ENCODE peak calls at places on chromosomes 16 and 17, in six cellular contexts. O, U, G, T, P and J are unnamed samples.

GRCh38 chr17:7020894-7021664 is 1.8 kb upstream of the BCL6B start:
- DNase-seq in P (no peak), T (no peak), O (no peak), G (no peak), U (no peak), J (no peak)

GRCh38 chr17:11144358-11145233 is 96.4 kb upstream of the SHISA6 start:
- DNase-seq in U (peak; percentile 33), O (peak; percentile 38), G (peak; percentile 70), P (no peak), T (peak; percentile 77), J (peak; percentile 8)

GRCh38 chr17:15966879-15967248 is 21.9 kb downstream of the ADORA2B start:
- DNase-seq in U (no peak), O (peak; percentile 88), G (peak; percentile 63), P (no peak), T (no peak), J (no peak)

GRCh38 chr16:19696961-19697360 is 21.1 kb downstream of the KNOP1 start:
- DNase-seq in P (no peak), O (no peak), T (no peak), U (no peak), G (no peak), J (no peak)

GRCh38 chr16:14628806-14629611 is 1.1 kb downstream of the PARN start:
- DNase-seq in T (no peak), O (no peak), U (no peak), G (no peak), P (no peak), J (peak; percentile 16)

GRCh38 chr17:42675984-42676423 is 790 bp downstream of the PLEKHH3 start:
- DNase-seq in U (peak; percentile 50), T (peak; percentile 76), P (no peak), O (no peak), G (peak; percentile 67), J (no peak)

GRCh38 chr16:79348521-79349306 is 251.8 kb downstream of the MAF start:
- DNase-seq in U (no peak), P (no peak), T (no peak), O (no peak), G (no peak), J (no peak)

GRCh38 chr17:57868007-57868774 is 18.3 kb upstream of the MRPS23 start:
- DNase-seq in O (peak; percentile 82), P (peak; percentile 90), U (peak; percentile 94), G (peak; percentile 93), T (peak; percentile 92), J (peak; percentile 92)

GRCh38 chr17:20086416-20087074 is 77.4 kb downstream of the SPECC1 start:
- DNase-seq in T (no peak), U (no peak), P (no peak), G (peak; percentile 74), O (peak; percentile 43), J (no peak)

GRCh38 chr17:72988451-72988850 is 104.0 kb downstream of the SLC39A11 start:
- DNase-seq in O (no peak), T (no peak), P (no peak), G (no peak), U (no peak), J (no peak)

GRCh38 chr17:10547351-10547750 is 2.1 kb downstream of the MYH2 start:
- DNase-seq in G (no peak), T (no peak), P (no peak), O (no peak), U (no peak), J (no peak)

GRCh38 chr16:3038256-3038655 is 1.5 kb upstream of the BICDL2 start:
- DNase-seq in P (no peak), O (peak; percentile 80), T (peak; percentile 10), U (no peak), G (peak; percentile 77), J (peak; percentile 79)

GRCh38 chr16:82016964-82017363 is 5.7 kb upstream of the SDR42E1 start:
- DNase-seq in T (peak; percentile 73), G (no peak), O (no peak), P (no peak), U (peak; percentile 37), J (no peak)

GRCh38 chr17:47622179-47622549 is 27.6 kb upstream of the KPNB1 start:
- DNase-seq in P (no peak), U (no peak), T (no peak), O (no peak), G (no peak), J (no peak)

GRCh38 chr17:14070344-14071007 is 1.2 kb downstream of the COX10 start:
- DNase-seq in T (no peak), P (no peak), O (no peak), U (no peak), G (no peak), J (no peak)
- H3K27ac ChIP-seq in T (no peak overlapping the region), P (no peak overlapping the region), O (no peak overlapping the region), U (no peak overlapping the region), G (no peak overlapping the region), J (peak overlapping the region; percentile 86)

GRCh38 chr16:80791411-80791810 is 13.0 kb downstream of the CDYL2 start:
- DNase-seq in T (no peak), U (no peak), O (no peak), G (no peak), P (no peak), J (no peak)
- H3K4me2 ChIP-seq in T (no peak overlapping the region), U (no peak overlapping the region), O (no peak overlapping the region), G (no peak overlapping the region), P (no peak overlapping the region), J (no peak overlapping the region)

GRCh38 chr17:79791354-79792123 is 5.3 kb downstream of the CBX8 start:
- DNase-seq in O (no peak), U (no peak), P (no peak), G (peak; percentile 24), T (no peak), J (no peak)

GRCh38 chr17:79792984-79793923 is 3.6 kb downstream of the CBX8 start:
- DNase-seq in P (no peak), U (peak; percentile 88), G (peak; percentile 51), T (peak; percentile 89), O (no peak), J (no peak)

GRCh38 chr17:79793924-79794304 is 3.0 kb downstream of the CBX8 start:
- DNase-seq in T (peak; percentile 71), U (no peak), P (peak; percentile 26), O (no peak), G (peak; percentile 83), J (no peak)

GRCh38 chr17:79790805-79791353 is 6.0 kb downstream of the CBX8 start:
- DNase-seq in U (no peak), O (no peak), P (no peak), T (no peak), G (no peak), J (no peak)

GRCh38 chr17:79792371-79792871 is 4.5 kb downstream of the CBX8 start:
- DNase-seq in T (no peak), U (no peak), O (no peak), G (peak; percentile 22), P (no peak), J (no peak)
- H3K27ac ChIP-seq in T (no peak overlapping the region), U (no peak overlapping the region), O (no peak overlapping the region), G (no peak overlapping the region), P (no peak overlapping the region), J (no peak overlapping the region)

GRCh38 chr17:17466511-17466910 is 10.3 kb upstream of the MED9 start:
- DNase-seq in P (no peak), G (no peak), U (no peak), O (no peak), T (no peak), J (no peak)

GRCh38 chr17:17468217-17469010 is 8.4 kb upstream of the MED9 start:
- DNase-seq in O (no peak), P (no peak), T (no peak), G (no peak), U (no peak), J (no peak)

GRCh38 chr17:17467720-17468119 is 9.1 kb upstream of the MED9 start:
- DNase-seq in G (no peak), O (no peak), P (no peak), T (peak; percentile 36), U (no peak), J (no peak)

GRCh38 chr17:17469358-17469757 is 7.4 kb upstream of the MED9 start:
- DNase-seq in G (no peak), U (no peak), T (no peak), O (no peak), P (no peak), J (no peak)

DNA sequence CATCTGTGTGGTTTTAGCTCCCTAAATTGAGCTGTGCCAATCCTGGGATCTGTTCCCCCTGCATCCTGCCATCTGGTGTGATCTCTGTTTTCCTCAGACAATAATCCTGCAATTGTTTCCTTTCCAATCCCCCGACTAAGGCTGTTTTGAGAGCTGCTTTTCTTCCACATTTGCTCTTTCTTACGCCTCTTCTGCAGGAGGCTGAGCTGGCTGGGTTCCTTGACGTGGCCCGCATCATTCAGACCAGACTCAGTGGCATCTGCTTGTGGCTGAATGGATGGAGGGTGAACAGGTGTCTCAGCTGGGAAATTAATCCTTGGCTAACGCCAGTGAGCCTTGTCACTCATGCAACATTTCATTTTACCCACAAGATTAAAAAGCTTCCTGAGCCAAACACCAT is 9.8 kb upstream of the MED9 start:
- DNase-seq in P (no peak), G (no peak), U (no peak), O (no peak), T (no peak), J (no peak)
- H3K4me2 ChIP-seq in P (no peak overlapping the region), G (no peak overlapping the region), U (no peak overlapping the region), O (no peak overlapping the region), T (no peak overlapping the region), J (no peak overlapping the region)

DNA sequence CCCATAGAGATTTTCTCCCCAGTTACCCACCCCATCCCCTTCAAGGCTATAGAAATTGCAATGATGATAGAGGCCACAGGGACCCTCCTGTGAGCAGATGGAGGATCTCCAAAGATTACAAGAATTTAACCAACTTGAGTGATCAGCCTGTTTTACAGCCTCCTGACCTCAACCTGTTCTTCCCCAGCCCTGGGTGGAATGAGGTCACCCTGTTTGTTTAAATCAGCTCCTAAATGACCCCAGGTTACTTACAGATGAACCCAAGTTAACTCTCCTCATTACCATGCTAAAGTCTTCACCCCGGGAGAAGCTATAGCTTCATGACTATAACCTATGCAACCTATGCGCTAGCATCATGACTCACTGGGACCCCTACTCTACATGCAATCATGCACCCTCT is 11.9 kb upstream of the SULT1A1 start:
- DNase-seq in U (no peak), T (no peak), O (peak; percentile 69), G (peak; percentile 44), P (no peak), J (no peak)
- H3K27ac ChIP-seq in U (no peak overlapping the region), T (no peak overlapping the region), O (no peak overlapping the region), G (no peak overlapping the region), P (no peak overlapping the region), J (no peak overlapping the region)

DNA sequence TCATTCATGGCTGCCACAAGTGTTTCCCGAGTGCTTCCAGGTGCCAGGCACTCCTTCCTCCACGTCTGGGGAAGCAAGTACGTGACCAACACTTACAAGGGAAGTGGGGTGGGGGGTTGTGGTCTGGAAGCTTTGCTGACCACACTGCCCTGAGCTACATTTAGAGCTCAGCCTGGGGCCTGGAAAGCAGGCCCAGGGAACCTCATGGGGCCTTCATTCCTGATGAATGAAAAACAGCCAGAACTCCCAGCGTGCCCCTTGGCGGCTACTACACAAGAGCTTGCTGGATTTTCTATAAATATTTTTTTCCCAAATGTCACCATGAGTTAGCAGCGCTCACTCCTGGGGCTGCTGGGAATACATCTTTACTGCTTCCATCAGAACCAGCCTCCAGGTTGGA is 73.3 kb downstream of the ABCC12 start:
- DNase-seq in P (no peak), T (peak; percentile 60), G (no peak), U (peak; percentile 21), O (no peak), J (no peak)
- H3K4me2 ChIP-seq in P (no peak overlapping the region), T (peak overlapping the region; percentile 6), G (no peak overlapping the region), U (no peak overlapping the region), O (no peak overlapping the region), J (no peak overlapping the region)